ENCODE peak calls at places on chromosomes 2 and 18, in seven cellular contexts. Q is trophoblast cell, L is IMR-90, C is H9, K is mesenchymal stem cell, O is H1, I is mesendoderm. T is an unnamed sample.

GRCh38 chr2:241799522-241800197 is 9.3 kb upstream of the NEU4 start:
- DNase-seq in I (no peak), Q (no peak), O (no peak), L (no peak), C (no peak), K (no peak), T (no peak)

GRCh38 chr2:12005886-12006681 is 259.7 kb downstream of the LPIN1 start:
- DNase-seq in K (no peak), O (no peak), Q (no peak), C (no peak), I (peak), L (no peak), T (no peak)

GRCh38 chr2:127422631-127423475 is 4.6 kb downstream of the PROC start:
- DNase-seq in O (no peak), C (peak), Q (no peak), I (peak), L (no peak), K (no peak), T (no peak)

GRCh38 chr2:18750662-18751554 is 161.5 kb upstream of the NT5C1B start:
- DNase-seq in L (peak), O (no peak), Q (no peak), C (no peak), I (no peak), K (peak), T (no peak)

GRCh38 chr2:160602073-160602472 is 108.5 kb upstream of the RBMS1 start:
- DNase-seq in O (no peak), Q (no peak), C (no peak), K (no peak), I (no peak), L (no peak), T (no peak)

GRCh38 chr2:69916151-69916550 is 1.2 kb downstream of the MXD1 start:
- DNase-seq in C (no peak), O (no peak), L (peak), K (no peak), I (no peak), Q (no peak), T (no peak)

GRCh38 chr2:27727257-27727656 is 44.3 kb upstream of the MRPL33 start:
- DNase-seq in I (no peak), L (no peak), Q (peak), O (no peak), K (no peak), C (no peak), T (no peak)

GRCh38 chr18:59303006-59303405 is 15.4 kb downstream of the CPLX4 start:
- DNase-seq in O (no peak), L (no peak), K (no peak), C (no peak), Q (no peak), I (no peak), T (no peak)

GRCh38 chr2:223901854-223902253 is 43.3 kb downstream of the WDFY1 start:
- DNase-seq in C (no peak), I (no peak), O (no peak), K (no peak), Q (peak), L (no peak), T (no peak)

GRCh38 chr18:48797841-48798255 is 152.9 kb downstream of the SMAD7 start:
- DNase-seq in L (no peak), K (no peak), C (no peak), Q (no peak), O (no peak), I (peak), T (no peak)

GRCh38 chr2:43424262-43425207 is 171.3 kb downstream of the THADA start:
- DNase-seq in L (no peak), Q (no peak), O (no peak), K (no peak), I (no peak), C (no peak), T (no peak)

GRCh38 chr2:101775636-101776035 is 78.1 kb downstream of the MAP4K4 start:
- DNase-seq in I (no peak), K (no peak), Q (no peak), O (no peak), C (no peak), L (no peak), T (no peak)

GRCh38 chr2:64625352-64626145 is 28.2 kb downstream of the SERTAD2 start:
- DNase-seq in O (no peak), K (no peak), C (peak), L (no peak), Q (no peak), I (peak), T (no peak)

GRCh38 chr18:79275992-79276391 is 119.7 kb upstream of the NFATC1 start:
- DNase-seq in I (no peak), K (peak), Q (no peak), O (no peak), C (no peak), L (no peak), T (no peak)

GRCh38 chr18:64436111-64436510 is 287.2 kb upstream of the LINC00305 start:
- DNase-seq in O (no peak), C (no peak), L (no peak), K (no peak), I (peak), Q (no peak), T (no peak)

GRCh38 chr18:62506495-62507143 is 16.2 kb upstream of the ZCCHC2 start:
- DNase-seq in I (no peak), K (peak), L (no peak), O (no peak), C (no peak), Q (no peak), T (no peak)

GRCh38 chr2:98757904-98758421 is 27.0 kb upstream of the MGAT4A start:
- DNase-seq in K (no peak), I (no peak), O (no peak), L (peak), Q (peak), C (no peak), T (no peak)

GRCh38 chr2:20169796-20170467 is 55.0 kb downstream of the SDC1 start:
- DNase-seq in O (no peak), Q (no peak), K (no peak), I (no peak), L (no peak), C (peak), T (no peak)

GRCh38 chr2:201971516-201972228 is 62.0 kb upstream of the FZD7 start:
- DNase-seq in L (peak), K (no peak), O (no peak), I (no peak), C (no peak), Q (no peak), T (no peak)

GRCh38 chr18:9215221-9215933 is 78.8 kb downstream of the ANKRD12 start:
- DNase-seq in I (no peak), Q (no peak), L (no peak), C (no peak), K (peak), O (no peak), T (no peak)

GRCh38 chr2:126720647-126721046 is 64.7 kb downstream of the GYPC start:
- DNase-seq in I (no peak), K (peak), O (no peak), Q (no peak), C (no peak), L (peak), T (no peak)

DNA sequence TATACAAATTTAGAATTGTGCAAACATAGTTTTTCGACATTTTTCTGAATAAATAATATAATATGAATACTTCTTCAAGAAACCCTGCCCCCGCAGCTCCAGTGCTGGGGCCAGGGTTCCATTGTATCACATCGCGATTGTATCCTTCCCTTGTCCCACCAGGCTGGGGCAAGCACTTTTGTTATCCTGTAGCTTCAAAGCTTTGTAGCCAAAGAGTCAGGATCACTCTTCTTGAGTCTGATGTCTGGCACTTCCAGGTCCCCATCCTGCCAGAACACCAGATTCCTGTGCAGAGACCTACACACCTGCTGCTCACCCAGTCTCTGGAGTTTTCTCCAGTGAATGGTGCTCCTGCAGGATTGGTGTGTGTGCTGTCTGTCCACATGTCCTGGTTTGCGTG is 186.9 kb downstream of the ASB1 start:
- DNase-seq in O (no peak), L (no peak), C (no peak), I (no peak), K (no peak), Q (no peak), T (no peak)
- H3K18ac ChIP-seq in O (no peak), L (no peak), C (no peak), I (no peak), K (no peak), Q (no peak), T (peak)

GRCh38 chr2:177589191-177589590 is 196.6 kb downstream of the AGPS start:
- DNase-seq in C (no peak), K (no peak), Q (no peak), L (no peak), I (no peak), O (no peak), T (no peak)
- H3K18ac ChIP-seq in C (no peak), K (no peak), Q (no peak), L (no peak), I (no peak), O (no peak), T (no peak)

GRCh38 chr2:178119181-178119922 is 7.1 kb downstream of the RBM45 start:
- DNase-seq in O (no peak), K (no peak), C (no peak), L (no peak), I (no peak), Q (no peak), T (no peak)

GRCh38 chr2:178125862-178126261 is 13.6 kb downstream of the RBM45 start:
- DNase-seq in C (no peak), K (no peak), O (no peak), Q (no peak), I (peak), L (no peak), T (no peak)

GRCh38 chr2:178117725-178118124 is 5.5 kb downstream of the RBM45 start:
- DNase-seq in L (no peak), C (no peak), K (no peak), I (no peak), Q (no peak), O (no peak), T (no peak)

GRCh38 chr2:178125125-178125524 is 12.9 kb downstream of the RBM45 start:
- DNase-seq in O (no peak), C (no peak), K (no peak), Q (no peak), I (peak), L (no peak), T (no peak)

GRCh38 chr2:178123163-178123562 is 10.9 kb downstream of the RBM45 start:
- DNase-seq in K (no peak), L (no peak), I (no peak), C (no peak), O (no peak), Q (no peak), T (no peak)
- H3K18ac ChIP-seq in K (no peak), L (no peak), I (no peak), C (no peak), O (no peak), Q (no peak), T (no peak)

DNA sequence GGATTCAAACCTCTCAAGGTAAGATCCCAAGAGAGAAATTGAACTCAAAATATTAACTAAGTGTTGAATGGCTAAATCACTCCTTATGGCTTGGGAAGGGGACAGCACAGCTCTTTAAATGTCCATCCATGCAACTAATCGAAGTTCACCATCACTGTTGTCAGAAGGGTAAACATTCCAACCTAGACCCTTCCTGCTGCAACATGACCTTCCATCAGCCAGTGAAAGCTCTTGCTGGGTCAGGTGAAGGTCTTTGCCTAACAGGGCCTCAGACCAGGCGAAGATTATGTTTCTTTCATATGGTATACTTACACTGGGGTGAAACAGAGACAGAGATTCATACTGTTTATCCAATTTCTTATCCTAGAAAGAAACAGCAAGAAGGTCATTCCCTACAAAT is 16.4 kb downstream of the IAH1 start:
- DNase-seq in I (no peak), Q (no peak), K (no peak), L (no peak), C (no peak), O (no peak), T (no peak)
- H3K18ac ChIP-seq in I (no peak), Q (no peak), K (no peak), L (no peak), C (no peak), O (no peak), T (no peak)

GRCh38 chr2:176147215-176147789 is 4.0 kb upstream of the HOXD4 start:
- DNase-seq in L (no peak), O (no peak), Q (no peak), K (no peak), I (no peak), C (no peak), T (no peak)
- H3K18ac ChIP-seq in L (no peak), O (no peak), Q (no peak), K (no peak), I (no peak), C (no peak), T (peak)

GRCh38 chr2:152254486-152254885 is 78.9 kb upstream of the STAM2 start:
- DNase-seq in C (no peak), O (no peak), Q (peak), I (no peak), K (no peak), L (no peak), T (no peak)
- H3K18ac ChIP-seq in C (no peak), O (no peak), Q (no peak), I (no peak), K (no peak), L (no peak), T (no peak)